ENCODE peak calls at places on chromosomes 7 and 10, in six cellular contexts. J is ovary; P is CD8-positive, alpha-beta memory T cell; E is prostate gland; A is tibial artery; Q is psoas muscle. B is an unnamed sample.

GRCh38 chr7:8363407-8364015 is 69.9 kb upstream of the NXPH1 start:
- DNase-seq in J (no peak), P (no peak), E (no peak), A (no peak), Q (no peak), B (no peak)

GRCh38 chr10:3992374-3993178 is 207.6 kb upstream of the KLF6 start:
- DNase-seq in J (peak; percentile 34), P (no peak), E (no peak), A (no peak), Q (no peak), B (no peak)

GRCh38 chr10:74881253-74881884 is 55.0 kb downstream of the KAT6B start:
- DNase-seq in J (no peak), P (no peak), E (no peak), A (no peak), Q (no peak), B (no peak)

GRCh38 chr7:137975223-137975622 is 26.7 kb downstream of the CREB3L2 start:
- DNase-seq in J (peak; percentile 56), P (no peak), E (no peak), A (peak; percentile 60), Q (peak; percentile 63), B (peak; percentile 58)

GRCh38 chr7:53656881-53657280 is 621.4 kb downstream of the POM121L12 start:
- DNase-seq in J (no peak), P (no peak), E (no peak), A (no peak), Q (no peak), B (no peak)

GRCh38 chr10:74290703-74291102 is 139.7 kb downstream of the ADK start:
- DNase-seq in J (no peak), P (no peak), E (no peak), A (no peak), Q (no peak), B (no peak)

GRCh38 chr7:40015790-40016296 is 65.8 kb downstream of the CDK13 start:
- DNase-seq in J (peak; percentile 50), P (no peak), E (peak; percentile 23), A (no peak), Q (no peak), B (no peak)

GRCh38 chr10:77355844-77356243 is 281.8 kb downstream of the KCNMA1 start:
- DNase-seq in J (no peak), P (no peak), E (no peak), A (no peak), Q (no peak), B (no peak)

GRCh38 chr7:23343806-23344500 is 44.8 kb downstream of the MALSU1 start:
- DNase-seq in J (no peak), P (no peak), E (no peak), A (no peak), Q (no peak), B (no peak)

GRCh38 chr7:92994889-92995288 is 122.9 kb downstream of the SAMD9 start:
- DNase-seq in J (no peak), P (no peak), E (no peak), A (no peak), Q (no peak), B (no peak)

GRCh38 chr7:92731327-92732063 is 104.9 kb downstream of the CDK6 start:
- DNase-seq in J (no peak), P (no peak), E (no peak), A (no peak), Q (no peak), B (no peak)

GRCh38 chr7:101556453-101556968 is 72.6 kb downstream of the MYL10 start:
- DNase-seq in J (no peak), P (no peak), E (no peak), A (no peak), Q (no peak), B (no peak)

GRCh38 chr7:30987936-30988335 is 24.2 kb downstream of the GHRHR start:
- DNase-seq in J (no peak), P (no peak), E (no peak), A (no peak), Q (no peak), B (no peak)

GRCh38 chr7:2512179-2512644 is 7.4 kb upstream of the LFNG start:
- DNase-seq in J (no peak), P (no peak), E (peak; percentile 81), A (no peak), Q (no peak), B (no peak)

GRCh38 chr7:121204537-121204936 is 124.3 kb upstream of the WNT16 start:
- DNase-seq in J (no peak), P (no peak), E (no peak), A (no peak), Q (peak; percentile 48), B (peak; percentile 39)

GRCh38 chr7:43148161-43148731 is 35.8 kb downstream of the HECW1 start:
- DNase-seq in J (no peak), P (no peak), E (no peak), A (no peak), Q (no peak), B (no peak)

GRCh38 chr10:64648915-64649314 is 1127.7 kb downstream of the REEP3 start:
- DNase-seq in J (no peak), P (no peak), E (no peak), A (peak; percentile 22), Q (no peak), B (no peak)

GRCh38 chr10:51074238-51075028 is at the start of gene PRKG1:
- DNase-seq in J (peak; percentile 75), P (no peak), E (peak; percentile 75), A (peak; percentile 84), Q (peak; percentile 84), B (peak; percentile 80)

GRCh38 chr10:31526681-31527080 is 207.7 kb downstream of the ZEB1 start:
- DNase-seq in J (no peak), P (no peak), E (no peak), A (no peak), Q (no peak), B (no peak)

GRCh38 chr10:88897019-88897853 is 17.2 kb downstream of the STAMBPL1 start:
- DNase-seq in J (no peak), P (no peak), E (no peak), A (no peak), Q (no peak), B (no peak)

GRCh38 chr10:95457319-95457886 is 103.8 kb downstream of the SORBS1 start:
- DNase-seq in J (no peak), P (no peak), E (no peak), A (no peak), Q (no peak), B (no peak)

GRCh38 chr7:73871163-73872011 is 10.4 kb downstream of the TMEM270 start:
- DNase-seq in J (peak; percentile 65), P (no peak), E (no peak), A (no peak), Q (peak; percentile 72), B (no peak)

GRCh38 chr10:50360486-50360885 is 109.2 kb upstream of the ASAH2 start:
- DNase-seq in J (no peak), P (no peak), E (no peak), A (no peak), Q (no peak), B (no peak)

GRCh38 chr7:50857804-50858203 is 75.1 kb upstream of the GRB10 start:
- DNase-seq in J (no peak), P (no peak), E (no peak), A (no peak), Q (no peak), B (peak; percentile 27)

GRCh38 chr7:148921806-148922205 is 37.7 kb upstream of the EZH2 start:
- DNase-seq in J (peak; percentile 62), P (no peak), E (peak; percentile 14), A (no peak), Q (no peak), B (peak; percentile 39)

GRCh38 chr10:7887417-7887816 is 69.1 kb downstream of the TAF3 start:
- DNase-seq in J (no peak), P (no peak), E (no peak), A (no peak), Q (no peak), B (no peak)
- H3K4me3 ChIP-seq in J (no peak overlapping the region), P (no peak overlapping the region), E (no peak overlapping the region), A (no peak overlapping the region), Q (no peak overlapping the region), B (no peak overlapping the region)

DNA sequence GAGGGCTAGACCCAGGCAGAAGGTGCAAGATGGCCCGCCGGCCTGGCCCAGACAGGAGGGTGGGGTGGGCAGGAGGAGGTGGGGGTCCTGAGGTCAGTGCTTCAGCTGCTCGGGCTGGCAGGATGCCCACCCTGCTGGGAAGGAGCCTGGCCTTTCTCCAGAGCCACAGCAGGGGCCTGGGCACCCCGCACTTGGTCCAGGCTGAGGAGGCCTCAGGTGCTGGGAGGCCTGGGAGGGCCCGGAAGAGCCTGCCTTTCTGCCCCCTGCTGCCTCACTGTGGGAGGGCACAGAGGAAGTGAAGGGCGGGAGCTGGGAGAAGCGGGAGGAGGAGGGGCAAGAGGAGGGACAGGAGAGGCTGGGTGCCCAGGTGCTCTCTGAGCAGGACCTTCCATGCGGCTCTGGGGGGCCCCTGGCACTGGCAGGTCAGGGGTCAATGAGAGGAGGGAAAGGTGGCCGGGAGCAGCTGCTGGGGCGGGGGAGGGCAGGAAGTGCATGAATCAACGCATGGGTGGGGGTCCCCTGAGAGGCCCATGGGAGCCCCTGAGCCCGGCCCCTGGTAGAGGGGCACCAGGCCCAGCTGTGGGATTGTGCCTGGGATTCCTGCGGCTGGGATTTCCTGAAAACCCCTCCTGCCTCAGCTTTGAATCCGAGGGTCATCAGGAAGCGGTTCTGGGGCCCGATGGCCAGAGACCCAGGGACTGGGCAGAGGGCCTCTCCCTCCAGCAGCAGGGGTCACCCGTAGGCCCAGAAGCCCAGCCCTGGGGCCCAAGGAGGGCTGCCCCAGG is 49.9 kb downstream of the PWWP2B start:
- DNase-seq in J (no peak), P (peak; percentile 58), E (peak; percentile 49), A (no peak), Q (no peak), B (no peak)
- H3K27ac ChIP-seq in J (no peak overlapping the region), P (peak overlapping the region; percentile 91), E (peak overlapping the region; percentile 69), A (no peak overlapping the region), Q (peak overlapping the region; percentile 71), B (peak overlapping the region; percentile 44)

DNA sequence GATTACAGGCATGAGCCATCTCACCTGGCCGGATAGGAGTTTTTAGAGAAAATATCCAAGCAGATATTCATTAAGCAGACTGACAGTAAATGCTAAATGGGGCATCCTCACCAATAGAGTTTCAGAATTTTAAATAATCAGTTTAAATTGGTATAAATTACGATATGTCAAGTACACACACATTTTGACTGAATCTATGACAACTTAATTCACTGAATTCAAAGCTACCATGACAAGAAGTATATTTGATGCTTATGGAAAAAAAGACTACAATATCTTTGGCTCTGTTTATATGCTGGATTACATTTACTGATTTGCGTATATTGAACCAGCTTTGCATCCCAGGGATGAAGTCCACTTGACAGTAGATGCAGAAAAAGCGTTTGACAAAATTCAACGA is 774.7 kb downstream of the PCDH15 start:
- DNase-seq in J (no peak), P (no peak), E (no peak), A (no peak), Q (no peak), B (no peak)
- H3K4me3 ChIP-seq in J (no peak overlapping the region), P (no peak overlapping the region), E (no peak overlapping the region), A (no peak overlapping the region), Q (no peak overlapping the region), B (no peak overlapping the region)

GRCh38 chr7:90595341-90595800 is 750 bp upstream of the CDK14 start:
- DNase-seq in J (no peak), P (no peak), E (no peak), A (no peak), Q (no peak), B (no peak)

GRCh38 chr7:90593205-90593604 is 2.9 kb upstream of the CDK14 start:
- DNase-seq in J (no peak), P (no peak), E (no peak), A (no peak), Q (no peak), B (no peak)

GRCh38 chr7:90595801-90596683 is at the start of gene CDK14:
- DNase-seq in J (peak; percentile 90), P (no peak), E (peak; percentile 69), A (peak; percentile 75), Q (peak; percentile 90), B (peak; percentile 81)

GRCh38 chr7:90596745-90597526 is 815 bp downstream of the CDK14 start:
- DNase-seq in J (no peak), P (no peak), E (no peak), A (no peak), Q (no peak), B (no peak)

GRCh38 chr7:90594791-90595317 is 1.3 kb upstream of the CDK14 start:
- DNase-seq in J (peak; percentile 60), P (no peak), E (no peak), A (peak; percentile 47), Q (no peak), B (peak; percentile 71)
- H3K27ac ChIP-seq in J (peak overlapping the region; percentile 69), P (no peak overlapping the region), E (no peak overlapping the region), A (peak overlapping the region; percentile 95), Q (peak overlapping the region; percentile 83), B (peak overlapping the region; percentile 90)

B was measured in heart right ventricle.